ENCODE peak calls at places on chromosome 9, in five cellular contexts. One of them, this sample, is unnamed.

GRCh38 chr9:121972501-121972981 is 120.6 kb downstream of the TTLL11 start:
- DNase-seq in activated CD4-positive, alpha-beta T cell treated with anti-CD3 and anti-CD28 coated beads, Interleukin-2, amount 10 ng/mL, durations not matched to agents 7 days and 5 days: no peak
- DNase-seq in endothelial cell of umbilical vein: peak; percentile 75
- DNase-seq in stimulated activated naive CD4-positive, alpha-beta T cell: no peak
- DNase-seq in HuH-7: no peak
- DNase-seq in this sample: peak; percentile 76

GRCh38 chr9:131464354-131465000 is 38.2 kb upstream of the POMT1 start:
- DNase-seq in activated CD4-positive, alpha-beta T cell treated with anti-CD3 and anti-CD28 coated beads, Interleukin-2, amount 10 ng/mL, durations not matched to agents 7 days and 5 days: no peak
- DNase-seq in endothelial cell of umbilical vein: peak; percentile 26
- DNase-seq in stimulated activated naive CD4-positive, alpha-beta T cell: no peak
- DNase-seq in HuH-7: no peak
- DNase-seq in this sample: no peak

GRCh38 chr9:5529683-5530221 is 19.4 kb downstream of the PDCD1LG2 start:
- DNase-seq in activated CD4-positive, alpha-beta T cell treated with anti-CD3 and anti-CD28 coated beads, Interleukin-2, amount 10 ng/mL, durations not matched to agents 7 days and 5 days: no peak
- DNase-seq in endothelial cell of umbilical vein: no peak
- DNase-seq in stimulated activated naive CD4-positive, alpha-beta T cell: no peak
- DNase-seq in HuH-7: no peak
- DNase-seq in this sample: no peak

GRCh38 chr9:19809422-19810269 is 20.8 kb upstream of the SLC24A2 start:
- DNase-seq in activated CD4-positive, alpha-beta T cell treated with anti-CD3 and anti-CD28 coated beads, Interleukin-2, amount 10 ng/mL, durations not matched to agents 7 days and 5 days: no peak
- DNase-seq in endothelial cell of umbilical vein: no peak
- DNase-seq in stimulated activated naive CD4-positive, alpha-beta T cell: no peak
- DNase-seq in HuH-7: no peak
- DNase-seq in this sample: no peak

GRCh38 chr9:121440265-121440664 is 59.4 kb downstream of the GGTA1 start:
- DNase-seq in activated CD4-positive, alpha-beta T cell treated with anti-CD3 and anti-CD28 coated beads, Interleukin-2, amount 10 ng/mL, durations not matched to agents 7 days and 5 days: no peak
- DNase-seq in endothelial cell of umbilical vein: peak; percentile 33
- DNase-seq in stimulated activated naive CD4-positive, alpha-beta T cell: no peak
- DNase-seq in HuH-7: peak; percentile 31
- DNase-seq in this sample: peak; percentile 38

GRCh38 chr9:109907400-109907799 is 127.4 kb downstream of the PALM2AKAP2 start:
- DNase-seq in activated CD4-positive, alpha-beta T cell treated with anti-CD3 and anti-CD28 coated beads, Interleukin-2, amount 10 ng/mL, durations not matched to agents 7 days and 5 days: no peak
- DNase-seq in endothelial cell of umbilical vein: peak; percentile 99
- DNase-seq in stimulated activated naive CD4-positive, alpha-beta T cell: no peak
- DNase-seq in HuH-7: peak; percentile 22
- DNase-seq in this sample: peak; percentile 99

GRCh38 chr9:3898371-3899218 is 372.8 kb upstream of the RFX3 start:
- DNase-seq in activated CD4-positive, alpha-beta T cell treated with anti-CD3 and anti-CD28 coated beads, Interleukin-2, amount 10 ng/mL, durations not matched to agents 7 days and 5 days: no peak
- DNase-seq in endothelial cell of umbilical vein: peak; percentile 55
- DNase-seq in stimulated activated naive CD4-positive, alpha-beta T cell: no peak
- DNase-seq in HuH-7: no peak
- DNase-seq in this sample: peak; percentile 38

GRCh38 chr9:113387560-113388230 is 10.9 kb upstream of the HDHD3 start:
- DNase-seq in activated CD4-positive, alpha-beta T cell treated with anti-CD3 and anti-CD28 coated beads, Interleukin-2, amount 10 ng/mL, durations not matched to agents 7 days and 5 days: no peak
- DNase-seq in endothelial cell of umbilical vein: no peak
- DNase-seq in stimulated activated naive CD4-positive, alpha-beta T cell: no peak
- DNase-seq in HuH-7: peak; percentile 87
- DNase-seq in this sample: no peak

GRCh38 chr9:71506821-71507220 is 261.5 kb downstream of the CEMIP2 start:
- DNase-seq in activated CD4-positive, alpha-beta T cell treated with anti-CD3 and anti-CD28 coated beads, Interleukin-2, amount 10 ng/mL, durations not matched to agents 7 days and 5 days: no peak
- DNase-seq in endothelial cell of umbilical vein: no peak
- DNase-seq in stimulated activated naive CD4-positive, alpha-beta T cell: no peak
- DNase-seq in HuH-7: no peak
- DNase-seq in this sample: peak; percentile 26

GRCh38 chr9:71663216-71663615 is 105.1 kb downstream of the CEMIP2 start:
- DNase-seq in activated CD4-positive, alpha-beta T cell treated with anti-CD3 and anti-CD28 coated beads, Interleukin-2, amount 10 ng/mL, durations not matched to agents 7 days and 5 days: no peak
- DNase-seq in endothelial cell of umbilical vein: peak; percentile 60
- DNase-seq in stimulated activated naive CD4-positive, alpha-beta T cell: no peak
- DNase-seq in HuH-7: no peak
- DNase-seq in this sample: peak; percentile 52

GRCh38 chr9:124309665-124310064 is 51.9 kb downstream of the NEK6 start:
- DNase-seq in activated CD4-positive, alpha-beta T cell treated with anti-CD3 and anti-CD28 coated beads, Interleukin-2, amount 10 ng/mL, durations not matched to agents 7 days and 5 days: no peak
- DNase-seq in endothelial cell of umbilical vein: peak; percentile 97
- DNase-seq in stimulated activated naive CD4-positive, alpha-beta T cell: no peak
- DNase-seq in HuH-7: no peak
- DNase-seq in this sample: peak; percentile 96

GRCh38 chr9:98101868-98102273 is 17.2 kb downstream of the TRIM14 start:
- DNase-seq in activated CD4-positive, alpha-beta T cell treated with anti-CD3 and anti-CD28 coated beads, Interleukin-2, amount 10 ng/mL, durations not matched to agents 7 days and 5 days: peak; percentile 92
- DNase-seq in endothelial cell of umbilical vein: no peak
- DNase-seq in stimulated activated naive CD4-positive, alpha-beta T cell: peak; percentile 90
- DNase-seq in HuH-7: no peak
- DNase-seq in this sample: no peak

GRCh38 chr9:123353984-123354591 is 1.9 kb upstream of the CRB2 start:
- DNase-seq in activated CD4-positive, alpha-beta T cell treated with anti-CD3 and anti-CD28 coated beads, Interleukin-2, amount 10 ng/mL, durations not matched to agents 7 days and 5 days: peak; percentile 57
- DNase-seq in endothelial cell of umbilical vein: peak; percentile 56
- DNase-seq in stimulated activated naive CD4-positive, alpha-beta T cell: peak; percentile 45
- DNase-seq in HuH-7: peak; percentile 93
- DNase-seq in this sample: peak; percentile 60

GRCh38 chr9:98218562-98219363 is 26.3 kb upstream of the CORO2A start:
- DNase-seq in activated CD4-positive, alpha-beta T cell treated with anti-CD3 and anti-CD28 coated beads, Interleukin-2, amount 10 ng/mL, durations not matched to agents 7 days and 5 days: no peak
- DNase-seq in endothelial cell of umbilical vein: no peak
- DNase-seq in stimulated activated naive CD4-positive, alpha-beta T cell: no peak
- DNase-seq in HuH-7: no peak
- DNase-seq in this sample: no peak

GRCh38 chr9:129487658-129488483 is 133.0 kb downstream of the C9orf50 start:
- DNase-seq in activated CD4-positive, alpha-beta T cell treated with anti-CD3 and anti-CD28 coated beads, Interleukin-2, amount 10 ng/mL, durations not matched to agents 7 days and 5 days: peak; percentile 36
- DNase-seq in endothelial cell of umbilical vein: peak; percentile 67
- DNase-seq in stimulated activated naive CD4-positive, alpha-beta T cell: peak; percentile 57
- DNase-seq in HuH-7: no peak
- DNase-seq in this sample: peak; percentile 65

GRCh38 chr9:127756233-127756632 is 21.1 kb upstream of the TOR2A start:
- DNase-seq in activated CD4-positive, alpha-beta T cell treated with anti-CD3 and anti-CD28 coated beads, Interleukin-2, amount 10 ng/mL, durations not matched to agents 7 days and 5 days: no peak
- DNase-seq in endothelial cell of umbilical vein: no peak
- DNase-seq in stimulated activated naive CD4-positive, alpha-beta T cell: no peak
- DNase-seq in HuH-7: no peak
- DNase-seq in this sample: no peak

GRCh38 chr9:98860871-98861293 is 53.4 kb downstream of the GALNT12 start:
- DNase-seq in activated CD4-positive, alpha-beta T cell treated with anti-CD3 and anti-CD28 coated beads, Interleukin-2, amount 10 ng/mL, durations not matched to agents 7 days and 5 days: no peak
- DNase-seq in endothelial cell of umbilical vein: peak; percentile 24
- DNase-seq in stimulated activated naive CD4-positive, alpha-beta T cell: no peak
- DNase-seq in HuH-7: no peak
- DNase-seq in this sample: peak; percentile 24

GRCh38 chr9:130215341-130216119 is 43.3 kb downstream of the NCS1 start:
- DNase-seq in activated CD4-positive, alpha-beta T cell treated with anti-CD3 and anti-CD28 coated beads, Interleukin-2, amount 10 ng/mL, durations not matched to agents 7 days and 5 days: no peak
- DNase-seq in endothelial cell of umbilical vein: no peak
- DNase-seq in stimulated activated naive CD4-positive, alpha-beta T cell: no peak
- DNase-seq in HuH-7: no peak
- DNase-seq in this sample: no peak

GRCh38 chr9:132591244-132591643 is 8.8 kb downstream of the BARHL1 start:
- DNase-seq in activated CD4-positive, alpha-beta T cell treated with anti-CD3 and anti-CD28 coated beads, Interleukin-2, amount 10 ng/mL, durations not matched to agents 7 days and 5 days: no peak
- DNase-seq in endothelial cell of umbilical vein: no peak
- DNase-seq in stimulated activated naive CD4-positive, alpha-beta T cell: no peak
- DNase-seq in HuH-7: no peak
- DNase-seq in this sample: no peak

GRCh38 chr9:70021026-70021571 is 22.5 kb upstream of the MAMDC2 start:
- DNase-seq in activated CD4-positive, alpha-beta T cell treated with anti-CD3 and anti-CD28 coated beads, Interleukin-2, amount 10 ng/mL, durations not matched to agents 7 days and 5 days: no peak
- DNase-seq in endothelial cell of umbilical vein: peak; percentile 87
- DNase-seq in stimulated activated naive CD4-positive, alpha-beta T cell: no peak
- DNase-seq in HuH-7: no peak
- DNase-seq in this sample: peak; percentile 85

GRCh38 chr9:127012250-127012649 is 97.7 kb downstream of the RALGPS1 start:
- DNase-seq in activated CD4-positive, alpha-beta T cell treated with anti-CD3 and anti-CD28 coated beads, Interleukin-2, amount 10 ng/mL, durations not matched to agents 7 days and 5 days: no peak
- DNase-seq in endothelial cell of umbilical vein: no peak
- DNase-seq in stimulated activated naive CD4-positive, alpha-beta T cell: no peak
- DNase-seq in HuH-7: no peak
- DNase-seq in this sample: no peak

GRCh38 chr9:131469951-131470350 is 32.8 kb upstream of the POMT1 start:
- DNase-seq in activated CD4-positive, alpha-beta T cell treated with anti-CD3 and anti-CD28 coated beads, Interleukin-2, amount 10 ng/mL, durations not matched to agents 7 days and 5 days: no peak
- DNase-seq in endothelial cell of umbilical vein: no peak
- DNase-seq in stimulated activated naive CD4-positive, alpha-beta T cell: no peak
- DNase-seq in HuH-7: no peak
- DNase-seq in this sample: no peak

GRCh38 chr9:89420397-89420796 is 77.5 kb downstream of the SEMA4D start:
- DNase-seq in activated CD4-positive, alpha-beta T cell treated with anti-CD3 and anti-CD28 coated beads, Interleukin-2, amount 10 ng/mL, durations not matched to agents 7 days and 5 days: no peak
- DNase-seq in endothelial cell of umbilical vein: no peak
- DNase-seq in stimulated activated naive CD4-positive, alpha-beta T cell: no peak
- DNase-seq in HuH-7: no peak
- DNase-seq in this sample: no peak

GRCh38 chr9:71692337-71692736 is 76.0 kb downstream of the CEMIP2 start:
- DNase-seq in activated CD4-positive, alpha-beta T cell treated with anti-CD3 and anti-CD28 coated beads, Interleukin-2, amount 10 ng/mL, durations not matched to agents 7 days and 5 days: no peak
- DNase-seq in endothelial cell of umbilical vein: no peak
- DNase-seq in stimulated activated naive CD4-positive, alpha-beta T cell: no peak
- DNase-seq in HuH-7: no peak
- DNase-seq in this sample: no peak

GRCh38 chr9:3578786-3579185 is 53.0 kb upstream of the RFX3 start:
- DNase-seq in activated CD4-positive, alpha-beta T cell treated with anti-CD3 and anti-CD28 coated beads, Interleukin-2, amount 10 ng/mL, durations not matched to agents 7 days and 5 days: no peak
- DNase-seq in endothelial cell of umbilical vein: no peak
- DNase-seq in stimulated activated naive CD4-positive, alpha-beta T cell: no peak
- DNase-seq in HuH-7: no peak
- DNase-seq in this sample: no peak

GRCh38 chr9:95409650-95410426 is 92.3 kb upstream of the FANCC start:
- DNase-seq in activated CD4-positive, alpha-beta T cell treated with anti-CD3 and anti-CD28 coated beads, Interleukin-2, amount 10 ng/mL, durations not matched to agents 7 days and 5 days: no peak
- DNase-seq in endothelial cell of umbilical vein: peak; percentile 36
- DNase-seq in stimulated activated naive CD4-positive, alpha-beta T cell: no peak
- DNase-seq in HuH-7: peak; percentile 25
- DNase-seq in this sample: peak; percentile 21

GRCh38 chr9:80028501-80028900 is 456.7 kb downstream of the TLE4 start:
- DNase-seq in activated CD4-positive, alpha-beta T cell treated with anti-CD3 and anti-CD28 coated beads, Interleukin-2, amount 10 ng/mL, durations not matched to agents 7 days and 5 days: no peak
- DNase-seq in endothelial cell of umbilical vein: no peak
- DNase-seq in stimulated activated naive CD4-positive, alpha-beta T cell: no peak
- DNase-seq in HuH-7: no peak
- DNase-seq in this sample: no peak

GRCh38 chr9:93969328-93969661 is 14.1 kb upstream of the BARX1 start:
- DNase-seq in activated CD4-positive, alpha-beta T cell treated with anti-CD3 and anti-CD28 coated beads, Interleukin-2, amount 10 ng/mL, durations not matched to agents 7 days and 5 days: no peak
- DNase-seq in endothelial cell of umbilical vein: no peak
- DNase-seq in stimulated activated naive CD4-positive, alpha-beta T cell: no peak
- DNase-seq in HuH-7: no peak
- DNase-seq in this sample: no peak

GRCh38 chr9:136902259-136902821 is 16.0 kb downstream of the TRAF2 start:
- DNase-seq in activated CD4-positive, alpha-beta T cell treated with anti-CD3 and anti-CD28 coated beads, Interleukin-2, amount 10 ng/mL, durations not matched to agents 7 days and 5 days: peak; percentile 74
- DNase-seq in endothelial cell of umbilical vein: peak; percentile 66
- DNase-seq in stimulated activated naive CD4-positive, alpha-beta T cell: peak; percentile 28
- DNase-seq in HuH-7: peak; percentile 80
- DNase-seq in this sample: peak; percentile 94

GRCh38 chr9:36119476-36119875 is 17.1 kb upstream of the GLIPR2 start:
- DNase-seq in activated CD4-positive, alpha-beta T cell treated with anti-CD3 and anti-CD28 coated beads, Interleukin-2, amount 10 ng/mL, durations not matched to agents 7 days and 5 days: no peak
- DNase-seq in endothelial cell of umbilical vein: peak; percentile 47
- DNase-seq in stimulated activated naive CD4-positive, alpha-beta T cell: no peak
- DNase-seq in HuH-7: no peak
- DNase-seq in this sample: peak; percentile 43

GRCh38 chr9:17807670-17808282 is 228.9 kb downstream of the SH3GL2 start:
- DNase-seq in activated CD4-positive, alpha-beta T cell treated with anti-CD3 and anti-CD28 coated beads, Interleukin-2, amount 10 ng/mL, durations not matched to agents 7 days and 5 days: no peak
- DNase-seq in endothelial cell of umbilical vein: no peak
- DNase-seq in stimulated activated naive CD4-positive, alpha-beta T cell: no peak
- DNase-seq in HuH-7: no peak
- DNase-seq in this sample: no peak

GRCh38 chr9:88398016-88398415 is 9.8 kb downstream of the SPIN1 start:
- DNase-seq in activated CD4-positive, alpha-beta T cell treated with anti-CD3 and anti-CD28 coated beads, Interleukin-2, amount 10 ng/mL, durations not matched to agents 7 days and 5 days: no peak
- DNase-seq in endothelial cell of umbilical vein: no peak
- DNase-seq in stimulated activated naive CD4-positive, alpha-beta T cell: no peak
- DNase-seq in HuH-7: no peak
- DNase-seq in this sample: no peak

GRCh38 chr9:113255431-113255830 is 19.9 kb downstream of the CDC26 start:
- DNase-seq in activated CD4-positive, alpha-beta T cell treated with anti-CD3 and anti-CD28 coated beads, Interleukin-2, amount 10 ng/mL, durations not matched to agents 7 days and 5 days: no peak
- DNase-seq in endothelial cell of umbilical vein: no peak
- DNase-seq in stimulated activated naive CD4-positive, alpha-beta T cell: no peak
- DNase-seq in HuH-7: no peak
- DNase-seq in this sample: no peak

GRCh38 chr9:118331622-118332045 is 627.4 kb downstream of the TLR4 start:
- DNase-seq in activated CD4-positive, alpha-beta T cell treated with anti-CD3 and anti-CD28 coated beads, Interleukin-2, amount 10 ng/mL, durations not matched to agents 7 days and 5 days: no peak
- DNase-seq in endothelial cell of umbilical vein: no peak
- DNase-seq in stimulated activated naive CD4-positive, alpha-beta T cell: no peak
- DNase-seq in HuH-7: no peak
- DNase-seq in this sample: no peak

GRCh38 chr9:113712053-113712452 is 164.1 kb upstream of the ZNF618 start:
- DNase-seq in activated CD4-positive, alpha-beta T cell treated with anti-CD3 and anti-CD28 coated beads, Interleukin-2, amount 10 ng/mL, durations not matched to agents 7 days and 5 days: no peak
- DNase-seq in endothelial cell of umbilical vein: peak; percentile 29
- DNase-seq in stimulated activated naive CD4-positive, alpha-beta T cell: no peak
- DNase-seq in HuH-7: no peak
- DNase-seq in this sample: no peak

GRCh38 chr9:99021512-99021911 is 77.8 kb downstream of the COL15A1 start:
- DNase-seq in activated CD4-positive, alpha-beta T cell treated with anti-CD3 and anti-CD28 coated beads, Interleukin-2, amount 10 ng/mL, durations not matched to agents 7 days and 5 days: no peak
- DNase-seq in endothelial cell of umbilical vein: no peak
- DNase-seq in stimulated activated naive CD4-positive, alpha-beta T cell: no peak
- DNase-seq in HuH-7: no peak
- DNase-seq in this sample: no peak

GRCh38 chr9:110104201-110104845 is 103.6 kb downstream of the C9orf152 start:
- DNase-seq in activated CD4-positive, alpha-beta T cell treated with anti-CD3 and anti-CD28 coated beads, Interleukin-2, amount 10 ng/mL, durations not matched to agents 7 days and 5 days: no peak
- DNase-seq in endothelial cell of umbilical vein: no peak
- DNase-seq in stimulated activated naive CD4-positive, alpha-beta T cell: no peak
- DNase-seq in HuH-7: no peak
- DNase-seq in this sample: no peak

GRCh38 chr9:127149463-127150390 is 27.3 kb upstream of the ANGPTL2 start:
- DNase-seq in activated CD4-positive, alpha-beta T cell treated with anti-CD3 and anti-CD28 coated beads, Interleukin-2, amount 10 ng/mL, durations not matched to agents 7 days and 5 days: no peak
- DNase-seq in endothelial cell of umbilical vein: no peak
- DNase-seq in stimulated activated naive CD4-positive, alpha-beta T cell: no peak
- DNase-seq in HuH-7: no peak
- DNase-seq in this sample: no peak